ENCODE peak calls at places on chromosome 14, in four cellular contexts. F, V, O and T are unnamed samples.

GRCh38 chr14:104882325-104882973 is 17.4 kb downstream of the CEP170B start:
- DNase-seq in F (peak; percentile 79), V (no peak), O (peak; percentile 76), T (no peak)

GRCh38 chr14:82911930-82912329 is 1378.3 kb upstream of the SEL1L start:
- DNase-seq in F (no peak), V (no peak), O (no peak), T (no peak)

GRCh38 chr14:83133986-83134664 is 1600.5 kb upstream of the SEL1L start:
- DNase-seq in F (no peak), V (no peak), O (no peak), T (no peak)

GRCh38 chr14:105247715-105248367 is 492 bp upstream of the BTBD6 start:
- DNase-seq in F (no peak), V (no peak), O (no peak), T (no peak)

GRCh38 chr14:37179896-37180502 is 7.6 kb upstream of the SLC25A21 start:
- DNase-seq in F (no peak), V (no peak), O (no peak), T (no peak)

GRCh38 chr14:34232790-34233189 is 229.2 kb downstream of the SPTSSA start:
- DNase-seq in F (no peak), V (no peak), O (no peak), T (no peak)

GRCh38 chr14:92539875-92540274 is 26.3 kb downstream of the RIN3 start:
- DNase-seq in F (no peak), V (no peak), O (no peak), T (no peak)

GRCh38 chr14:85634205-85634604 is 104.3 kb downstream of the FLRT2 start:
- DNase-seq in F (no peak), V (no peak), O (no peak), T (no peak)

GRCh38 chr14:67056684-67057083 is 132.6 kb upstream of the GARIN2 start:
- DNase-seq in F (no peak), V (no peak), O (no peak), T (no peak)

GRCh38 chr14:44699391-44699790 is 192.3 kb upstream of the FSCB start:
- DNase-seq in F (no peak), V (no peak), O (no peak), T (no peak)

GRCh38 chr14:77043177-77043983 is 14.9 kb upstream of the IRF2BPL start:
- DNase-seq in F (no peak), V (peak; percentile 60), O (no peak), T (peak; percentile 89)

GRCh38 chr14:24699052-24699451 is 65.1 kb upstream of the GZMB start:
- DNase-seq in F (no peak), V (no peak), O (no peak), T (no peak)

GRCh38 chr14:98754343-98755025 is 517.5 kb downstream of the BCL11B start:
- DNase-seq in F (no peak), V (no peak), O (peak; percentile 6), T (no peak)

GRCh38 chr14:77124345-77125274 is 17.0 kb downstream of the ZDHHC22 start:
- DNase-seq in F (peak; percentile 71), V (no peak), O (peak; percentile 81), T (no peak)

GRCh38 chr14:62162998-62163589 is 400.9 kb downstream of the SNAPC1 start:
- DNase-seq in F (peak; percentile 6), V (no peak), O (no peak), T (peak; percentile 18)

GRCh38 chr14:101126376-101127130 is 223.0 kb upstream of the RTL1 start:
- DNase-seq in F (no peak), V (no peak), O (no peak), T (no peak)

GRCh38 chr14:94158239-94158888 is 15.8 kb upstream of the PPP4R4 start:
- DNase-seq in F (no peak), V (no peak), O (no peak), T (no peak)

GRCh38 chr14:104587641-104588040 is 8.1 kb downstream of the C14orf180 start:
- DNase-seq in F (peak; percentile 65), V (no peak), O (no peak), T (no peak)

GRCh38 chr14:64912256-64912655 is 2.0 kb upstream of the CHURC1 start:
- DNase-seq in F (no peak), V (no peak), O (no peak), T (no peak)

GRCh38 chr14:89589400-89590128 is 172.5 kb upstream of the FOXN3 start:
- DNase-seq in F (no peak), V (peak; percentile 19), O (no peak), T (no peak)

GRCh38 chr14:24986206-24986893 is 63.6 kb downstream of the STXBP6 start:
- DNase-seq in F (no peak), V (no peak), O (no peak), T (no peak)

GRCh38 chr14:30020271-30020670 is 92.6 kb upstream of the PRKD1 start:
- DNase-seq in F (no peak), V (no peak), O (no peak), T (no peak)

GRCh38 chr14:67411820-67412421 is at the start of gene PLEK2:
- DNase-seq in F (no peak), V (no peak), O (peak; percentile 67), T (no peak)

GRCh38 chr14:101835166-101835557 is 73.7 kb downstream of the PPP2R5C start:
- DNase-seq in F (no peak), V (no peak), O (no peak), T (no peak)

GRCh38 chr14:104789752-104790743 is 5.5 kb downstream of the AKT1 start:
- DNase-seq in F (no peak), V (no peak), O (no peak), T (no peak)

GRCh38 chr14:68283378-68284123 is 464.0 kb downstream of the RAD51B start:
- DNase-seq in F (no peak), V (peak; percentile 95), O (no peak), T (no peak)

GRCh38 chr14:104993306-104993705 is 7.7 kb downstream of the CLBA1 start:
- DNase-seq in F (no peak), V (no peak), O (no peak), T (no peak)

GRCh38 chr14:89621009-89621421 is 204.0 kb upstream of the FOXN3 start:
- DNase-seq in F (no peak), V (no peak), O (no peak), T (no peak)

GRCh38 chr14:69460093-69460701 is 24.3 kb upstream of the PLEKHD1 start:
- DNase-seq in F (peak; percentile 50), V (peak; percentile 25), O (no peak), T (peak; percentile 73)

GRCh38 chr14:77088219-77088618 is 9.8 kb upstream of the CIPC start:
- DNase-seq in F (no peak), V (no peak), O (peak; percentile 80), T (no peak)

GRCh38 chr14:105419305-105420091 is at the start of gene MTA1:
- DNase-seq in F (peak; percentile 78), V (no peak), O (no peak), T (peak; percentile 35)

GRCh38 chr14:28407931-28408330 is 358.7 kb upstream of the FOXG1 start:
- DNase-seq in F (no peak), V (no peak), O (no peak), T (no peak)

GRCh38 chr14:93982684-93983007 is 6.3 kb upstream of the ASB2 start:
- DNase-seq in F (no peak), V (no peak), O (no peak), T (no peak)

GRCh38 chr14:65926504-65926903 is 514.0 kb downstream of the FUT8 start:
- DNase-seq in F (no peak), V (no peak), O (no peak), T (no peak)

GRCh38 chr14:67241416-67242362 is at the start of gene PALS1:
- DNase-seq in F (peak; percentile 75), V (peak; percentile 19), O (peak; percentile 86), T (peak; percentile 62)

GRCh38 chr14:74558655-74559054 is 53.4 kb downstream of the LTBP2 start:
- DNase-seq in F (no peak), V (no peak), O (no peak), T (no peak)

GRCh38 chr14:101216725-101217463 is 313.4 kb upstream of the RTL1 start:
- DNase-seq in F (no peak), V (no peak), O (peak; percentile 10), T (peak; percentile 63)

GRCh38 chr14:61080591-61081010 is 99.6 kb downstream of the SLC38A6 start:
- DNase-seq in F (no peak), V (peak; percentile 53), O (no peak), T (no peak)

GRCh38 chr14:32028599-32028998 is 48.5 kb upstream of the ARHGAP5 start:
- DNase-seq in F (no peak), V (no peak), O (no peak), T (no peak)
- TF ChIP-seq CBX5 in F (no peak), V (no peak), O (no peak), T (no peak)

DNA sequence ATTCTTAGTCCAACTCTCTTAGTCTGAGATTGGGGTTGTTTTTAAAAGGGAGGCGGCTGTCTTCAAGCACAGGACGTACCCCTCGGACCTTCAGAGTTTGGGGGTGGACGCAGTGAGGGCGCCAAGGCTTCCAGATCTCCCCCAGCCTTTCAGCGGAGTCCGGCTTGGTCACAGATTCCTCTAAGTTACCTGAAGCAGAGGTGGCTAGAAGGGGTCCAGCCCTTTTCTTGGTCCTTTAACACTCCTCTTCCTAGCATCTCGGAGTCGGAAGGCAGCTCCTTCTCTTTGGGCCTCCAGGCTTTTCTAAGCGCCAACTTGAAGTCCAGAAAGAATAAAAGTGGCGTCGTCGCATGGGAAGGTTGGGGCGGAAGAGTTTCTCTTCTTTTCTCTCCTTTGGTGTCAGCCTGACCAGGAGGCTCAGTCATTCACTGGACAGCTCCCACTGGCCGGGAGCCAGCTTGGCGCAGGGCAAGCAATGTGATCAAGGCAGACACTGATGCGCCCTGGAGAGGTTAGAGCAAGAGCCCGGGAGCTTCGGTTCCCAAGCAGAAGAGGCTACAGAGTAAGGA is 9.6 kb downstream of the OR6S1 start:
- DNase-seq in F (peak; percentile 29), V (no peak), O (peak; percentile 67), T (peak; percentile 83)
- TF ChIP-seq RAD21 in F (no peak), V (no peak), O (no peak), T (no peak)

DNA sequence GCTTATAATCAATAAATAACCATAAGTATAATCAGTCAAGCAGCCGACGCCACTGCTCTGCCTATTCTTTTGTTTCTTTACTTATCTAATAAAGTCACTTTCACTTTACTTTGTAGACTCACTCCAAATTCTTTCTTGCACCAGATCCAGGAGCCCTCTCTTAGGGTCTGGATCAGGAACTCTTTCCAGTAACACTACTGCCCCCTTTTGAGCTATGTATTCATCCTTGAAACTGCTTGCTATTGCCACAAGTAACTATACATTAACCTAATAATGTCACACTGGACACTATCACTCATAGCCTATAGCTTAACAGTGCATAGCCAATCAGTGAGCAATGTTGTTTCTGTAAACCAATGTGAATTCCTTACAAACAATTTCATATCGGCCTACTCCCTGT is 2.8 kb upstream of the NID2 start:
- DNase-seq in F (no peak), V (no peak), O (no peak), T (no peak)
- TF ChIP-seq CTCF in F (peak; percentile 31), V (no peak), O (peak; percentile 38), T (no peak)

DNA sequence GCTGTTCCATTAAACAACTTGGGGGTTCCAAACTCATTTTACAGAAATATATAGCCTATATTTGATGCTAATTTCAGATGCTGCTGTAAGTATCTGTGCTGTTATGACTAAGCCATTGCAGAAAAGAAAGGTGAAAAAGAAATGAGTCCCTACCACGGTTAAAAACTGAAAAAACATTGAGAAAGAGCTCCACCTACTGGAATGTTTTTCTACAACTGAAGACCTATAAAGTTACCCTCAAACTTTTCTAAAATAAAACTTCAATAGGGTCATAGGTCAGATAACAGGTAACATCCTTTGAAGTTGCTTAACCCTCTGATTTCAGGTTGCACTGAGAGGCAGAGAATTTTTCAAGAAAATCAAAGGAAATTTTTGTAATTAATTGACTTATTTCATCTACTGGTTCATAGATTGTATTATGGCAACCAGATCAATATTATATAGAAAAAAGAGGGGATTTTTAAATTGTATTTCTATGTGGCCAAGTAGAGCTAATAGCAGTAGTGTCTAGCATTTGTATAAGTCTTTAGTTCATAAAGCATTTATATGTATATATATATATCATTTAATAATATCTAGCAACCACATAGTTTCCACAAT is 279.9 kb downstream of the RPS29 start:
- DNase-seq in F (peak; percentile 10), V (no peak), O (no peak), T (peak; percentile 3)
- TF ChIP-seq CBX5 in F (no peak), V (no peak), O (no peak), T (no peak)